ENCODE peak calls at places on chromosomes 16 and 17, in five cellular contexts. One of them, this sample, is unnamed.

GRCh38 chr17:66925811-66926500 is 38.6 kb upstream of the CACNG4 start:
- DNase-seq in PC-3: no peak
- DNase-seq in psoas muscle: no peak
- DNase-seq in cardiac muscle cell: no peak
- DNase-seq in heart left ventricle: no peak
- DNase-seq in this sample: no peak

GRCh38 chr17:6471531-6472465 is 27.5 kb downstream of the PIMREG start:
- DNase-seq in PC-3: peak; percentile 63
- DNase-seq in psoas muscle: no peak
- DNase-seq in cardiac muscle cell: no peak
- DNase-seq in heart left ventricle: no peak
- DNase-seq in this sample: no peak

GRCh38 chr17:31581022-31581483 is 189.6 kb downstream of the RAB11FIP4 start:
- DNase-seq in PC-3: peak; percentile 85
- DNase-seq in psoas muscle: peak; percentile 73
- DNase-seq in cardiac muscle cell: no peak
- DNase-seq in heart left ventricle: peak; percentile 89
- DNase-seq in this sample: peak; percentile 83

GRCh38 chr16:53055603-53056527 is 1.1 kb downstream of the CHD9 start:
- DNase-seq in PC-3: peak; percentile 28
- DNase-seq in psoas muscle: no peak
- DNase-seq in cardiac muscle cell: peak; percentile 48
- DNase-seq in heart left ventricle: peak; percentile 50
- DNase-seq in this sample: peak; percentile 26

GRCh38 chr16:12798846-12799245 is 4.8 kb downstream of the CPPED1 start:
- DNase-seq in PC-3: no peak
- DNase-seq in psoas muscle: no peak
- DNase-seq in cardiac muscle cell: no peak
- DNase-seq in heart left ventricle: no peak
- DNase-seq in this sample: no peak

GRCh38 chr16:67161595-67162058 is 1.9 kb downstream of the FBXL8 start:
- DNase-seq in PC-3: peak; percentile 41
- DNase-seq in psoas muscle: no peak
- DNase-seq in cardiac muscle cell: no peak
- DNase-seq in heart left ventricle: peak; percentile 82
- DNase-seq in this sample: no peak

GRCh38 chr16:88687254-88687576 is 908 bp upstream of the SNAI3 start:
- DNase-seq in PC-3: no peak
- DNase-seq in psoas muscle: no peak
- DNase-seq in cardiac muscle cell: no peak
- DNase-seq in heart left ventricle: no peak
- DNase-seq in this sample: no peak

GRCh38 chr17:63967953-63968352 is 4.8 kb downstream of the SCN4A start:
- DNase-seq in PC-3: no peak
- DNase-seq in psoas muscle: no peak
- DNase-seq in cardiac muscle cell: no peak
- DNase-seq in heart left ventricle: no peak
- DNase-seq in this sample: no peak

GRCh38 chr17:3935825-3936355 is 19.6 kb upstream of the P2RX1 start:
- DNase-seq in PC-3: peak; percentile 33
- DNase-seq in psoas muscle: no peak
- DNase-seq in cardiac muscle cell: no peak
- DNase-seq in heart left ventricle: no peak
- DNase-seq in this sample: no peak

GRCh38 chr16:75552951-75553350 is 3.1 kb downstream of the TMEM231 start:
- DNase-seq in PC-3: no peak
- DNase-seq in psoas muscle: no peak
- DNase-seq in cardiac muscle cell: no peak
- DNase-seq in heart left ventricle: no peak
- DNase-seq in this sample: no peak

GRCh38 chr17:67862614-67863217 is 37.4 kb downstream of the BPTF start:
- DNase-seq in PC-3: peak; percentile 21
- DNase-seq in psoas muscle: no peak
- DNase-seq in cardiac muscle cell: no peak
- DNase-seq in heart left ventricle: no peak
- DNase-seq in this sample: no peak

GRCh38 chr17:39012725-39013124 is 45.5 kb upstream of the FBXO47 start:
- DNase-seq in PC-3: no peak
- DNase-seq in psoas muscle: no peak
- DNase-seq in cardiac muscle cell: no peak
- DNase-seq in heart left ventricle: no peak
- DNase-seq in this sample: no peak

GRCh38 chr17:17539591-17539990 is 43.4 kb upstream of the RASD1 start:
- DNase-seq in PC-3: no peak
- DNase-seq in psoas muscle: peak; percentile 10
- DNase-seq in cardiac muscle cell: no peak
- DNase-seq in heart left ventricle: peak; percentile 18
- DNase-seq in this sample: no peak

GRCh38 chr16:85415196-85415988 is 197.7 kb upstream of the GSE1 start:
- DNase-seq in PC-3: no peak
- DNase-seq in psoas muscle: no peak
- DNase-seq in cardiac muscle cell: no peak
- DNase-seq in heart left ventricle: no peak
- DNase-seq in this sample: peak; percentile 47

GRCh38 chr17:2312736-2313135 is 9.0 kb downstream of the SRR start:
- DNase-seq in PC-3: no peak
- DNase-seq in psoas muscle: no peak
- DNase-seq in cardiac muscle cell: no peak
- DNase-seq in heart left ventricle: no peak
- DNase-seq in this sample: no peak

GRCh38 chr17:12605222-12605621 is 60.5 kb upstream of the MYOCD start:
- DNase-seq in PC-3: no peak
- DNase-seq in psoas muscle: no peak
- DNase-seq in cardiac muscle cell: no peak
- DNase-seq in heart left ventricle: no peak
- DNase-seq in this sample: no peak

GRCh38 chr17:781920-782731 is at the start of the genes GLOD4 and MRM3:
- DNase-seq in PC-3: peak; percentile 84
- DNase-seq in psoas muscle: peak; percentile 95
- DNase-seq in cardiac muscle cell: peak; percentile 91
- DNase-seq in heart left ventricle: peak; percentile 95
- DNase-seq in this sample: peak; percentile 81

GRCh38 chr17:45846223-45846622 is 1.5 kb downstream of the SPPL2C start:
- DNase-seq in PC-3: no peak
- DNase-seq in psoas muscle: no peak
- DNase-seq in cardiac muscle cell: no peak
- DNase-seq in heart left ventricle: no peak
- DNase-seq in this sample: no peak

GRCh38 chr16:82720414-82720813 is 93.6 kb downstream of the CDH13 start:
- DNase-seq in PC-3: no peak
- DNase-seq in psoas muscle: no peak
- DNase-seq in cardiac muscle cell: no peak
- DNase-seq in heart left ventricle: no peak
- DNase-seq in this sample: no peak

GRCh38 chr17:47066095-47066494 is 87.0 kb upstream of the RPRML start:
- DNase-seq in PC-3: no peak
- DNase-seq in psoas muscle: no peak
- DNase-seq in cardiac muscle cell: no peak
- DNase-seq in heart left ventricle: no peak
- DNase-seq in this sample: no peak

GRCh38 chr17:48550313-48551205 is 5.7 kb upstream of the HOXB2 start:
- DNase-seq in PC-3: no peak
- DNase-seq in psoas muscle: no peak
- DNase-seq in cardiac muscle cell: no peak
- DNase-seq in heart left ventricle: no peak
- DNase-seq in this sample: no peak

GRCh38 chr17:73414171-73414955 is 102.6 kb upstream of the CDC42EP4 start:
- DNase-seq in PC-3: no peak
- DNase-seq in psoas muscle: no peak
- DNase-seq in cardiac muscle cell: no peak
- DNase-seq in heart left ventricle: no peak
- DNase-seq in this sample: no peak

GRCh38 chr17:28737770-28738679 is 5.8 kb upstream of the TRAF4 start:
- DNase-seq in PC-3: no peak
- DNase-seq in psoas muscle: no peak
- DNase-seq in cardiac muscle cell: no peak
- DNase-seq in heart left ventricle: no peak
- DNase-seq in this sample: no peak

GRCh38 chr16:426115-426905 is 861 bp downstream of the RAB11FIP3 start:
- DNase-seq in PC-3: no peak
- DNase-seq in psoas muscle: peak; percentile 36
- DNase-seq in cardiac muscle cell: peak; percentile 30
- DNase-seq in heart left ventricle: no peak
- DNase-seq in this sample: no peak

GRCh38 chr17:39663688-39664580 is 1.2 kb upstream of the TCAP start:
- DNase-seq in PC-3: no peak
- DNase-seq in psoas muscle: no peak
- DNase-seq in cardiac muscle cell: no peak
- DNase-seq in heart left ventricle: peak; percentile 78
- DNase-seq in this sample: peak; percentile 37

GRCh38 chr16:81442220-81442908 is 2.2 kb upstream of the CMIP start:
- DNase-seq in PC-3: no peak
- DNase-seq in psoas muscle: no peak
- DNase-seq in cardiac muscle cell: no peak
- DNase-seq in heart left ventricle: no peak
- DNase-seq in this sample: no peak

GRCh38 chr17:12727881-12728280 is 61.4 kb upstream of the ARHGAP44 start:
- DNase-seq in PC-3: no peak
- DNase-seq in psoas muscle: no peak
- DNase-seq in cardiac muscle cell: no peak
- DNase-seq in heart left ventricle: no peak
- DNase-seq in this sample: no peak

GRCh38 chr16:67874147-67874771 is 1.4 kb downstream of the EDC4 start:
- DNase-seq in PC-3: no peak
- DNase-seq in psoas muscle: no peak
- DNase-seq in cardiac muscle cell: no peak
- DNase-seq in heart left ventricle: no peak
- DNase-seq in this sample: no peak

GRCh38 chr17:7323731-7324437 is 5.3 kb downstream of the NEURL4 start:
- DNase-seq in PC-3: peak; percentile 7
- DNase-seq in psoas muscle: peak; percentile 55
- DNase-seq in cardiac muscle cell: peak; percentile 53
- DNase-seq in heart left ventricle: no peak
- DNase-seq in this sample: peak; percentile 61

GRCh38 chr16:4419402-4419801 is 3.0 kb upstream of the CORO7 start:
- DNase-seq in PC-3: no peak
- DNase-seq in psoas muscle: no peak
- DNase-seq in cardiac muscle cell: no peak
- DNase-seq in heart left ventricle: no peak
- DNase-seq in this sample: no peak

GRCh38 chr17:29577009-29577777 is 8.7 kb downstream of the TP53I13 start:
- DNase-seq in PC-3: no peak
- DNase-seq in psoas muscle: no peak
- DNase-seq in cardiac muscle cell: no peak
- DNase-seq in heart left ventricle: peak; percentile 27
- DNase-seq in this sample: no peak

GRCh38 chr17:7835818-7836595 is 2.0 kb downstream of the KDM6B start:
- DNase-seq in PC-3: peak; percentile 34
- DNase-seq in psoas muscle: peak; percentile 71
- DNase-seq in cardiac muscle cell: no peak
- DNase-seq in heart left ventricle: peak; percentile 86
- DNase-seq in this sample: peak; percentile 68

GRCh38 chr17:78278139-78278741 is 46.8 kb downstream of the TMEM235 start:
- DNase-seq in PC-3: no peak
- DNase-seq in psoas muscle: peak; percentile 41
- DNase-seq in cardiac muscle cell: no peak
- DNase-seq in heart left ventricle: no peak
- DNase-seq in this sample: no peak

GRCh38 chr17:18235743-18236256 is 10.4 kb downstream of the LLGL1 start:
- DNase-seq in PC-3: peak; percentile 72
- DNase-seq in psoas muscle: peak; percentile 48
- DNase-seq in cardiac muscle cell: no peak
- DNase-seq in heart left ventricle: no peak
- DNase-seq in this sample: no peak

GRCh38 chr17:37259030-37259735 is 116.6 kb upstream of the C17orf78 start:
- DNase-seq in PC-3: no peak
- DNase-seq in psoas muscle: no peak
- DNase-seq in cardiac muscle cell: no peak
- DNase-seq in heart left ventricle: no peak
- DNase-seq in this sample: no peak
- H3K36me3 ChIP-seq in PC-3: peaks cover 32% of the 10 kb centered on the region
- H3K36me3 ChIP-seq in psoas muscle: no peaks in the 10 kb centered on the region
- H3K36me3 ChIP-seq in cardiac muscle cell: peaks cover 35% of the 10 kb centered on the region
- H3K36me3 ChIP-seq in heart left ventricle: peaks cover 21% of the 10 kb centered on the region
- H3K36me3 ChIP-seq in this sample: peaks cover 71% of the 10 kb centered on the region

GRCh38 chr17:76148015-76148326 is 6.9 kb upstream of the FOXJ1 start:
- DNase-seq in PC-3: no peak
- DNase-seq in psoas muscle: no peak
- DNase-seq in cardiac muscle cell: no peak
- DNase-seq in heart left ventricle: no peak
- DNase-seq in this sample: no peak
- TF ChIP-seq CTCF in PC-3: peak; percentile 4
- TF ChIP-seq CTCF in psoas muscle: no peak
- TF ChIP-seq CTCF in cardiac muscle cell: no peak
- TF ChIP-seq CTCF in heart left ventricle: no peak
- TF ChIP-seq CTCF in this sample: no peak

GRCh38 chr16:50889746-50890145 is 147.9 kb downstream of the CYLD start:
- DNase-seq in PC-3: no peak
- DNase-seq in psoas muscle: no peak
- DNase-seq in cardiac muscle cell: no peak
- DNase-seq in heart left ventricle: no peak
- DNase-seq in this sample: no peak
- H3K27me3 ChIP-seq in PC-3: peaks cover 5% of the 10 kb centered on the region
- H3K27me3 ChIP-seq in psoas muscle: no peaks in the 10 kb centered on the region
- H3K27me3 ChIP-seq in cardiac muscle cell: peaks cover 4% of the 10 kb centered on the region
- H3K27me3 ChIP-seq in heart left ventricle: no peaks in the 10 kb centered on the region
- H3K27me3 ChIP-seq in this sample: no peaks in the 10 kb centered on the region

GRCh38 chr16:2976673-2977072 is 3.6 kb downstream of the PKMYT1 start:
- DNase-seq in PC-3: no peak
- DNase-seq in psoas muscle: no peak
- DNase-seq in cardiac muscle cell: no peak
- DNase-seq in heart left ventricle: no peak
- DNase-seq in this sample: no peak

GRCh38 chr16:2974319-2975056 is 5.3 kb downstream of the PAQR4 start:
- DNase-seq in PC-3: no peak
- DNase-seq in psoas muscle: no peak
- DNase-seq in cardiac muscle cell: no peak
- DNase-seq in heart left ventricle: no peak
- DNase-seq in this sample: no peak

GRCh38 chr16:2976201-2976600 is 4.0 kb downstream of the PKMYT1 start:
- DNase-seq in PC-3: no peak
- DNase-seq in psoas muscle: no peak
- DNase-seq in cardiac muscle cell: no peak
- DNase-seq in heart left ventricle: no peak
- DNase-seq in this sample: no peak

GRCh38 chr16:2973605-2974318 is 4.6 kb downstream of the PAQR4 start:
- DNase-seq in PC-3: no peak
- DNase-seq in psoas muscle: no peak
- DNase-seq in cardiac muscle cell: no peak
- DNase-seq in heart left ventricle: no peak
- DNase-seq in this sample: no peak

GRCh38 chr16:2975161-2975795 is 5.0 kb downstream of the PKMYT1 start:
- DNase-seq in PC-3: no peak
- DNase-seq in psoas muscle: no peak
- DNase-seq in cardiac muscle cell: no peak
- DNase-seq in heart left ventricle: no peak
- DNase-seq in this sample: no peak
- H3K36me3 ChIP-seq in PC-3: peaks cover 6% of the 10 kb centered on the region
- H3K36me3 ChIP-seq in psoas muscle: no peaks in the 10 kb centered on the region
- H3K36me3 ChIP-seq in cardiac muscle cell: no peaks in the 10 kb centered on the region
- H3K36me3 ChIP-seq in heart left ventricle: no peaks in the 10 kb centered on the region
- H3K36me3 ChIP-seq in this sample: peaks cover 75% of the 10 kb centered on the region

GRCh38 chr17:58121925-58122324 is 26.3 kb upstream of the OR4D1 start:
- DNase-seq in PC-3: peak; percentile 77
- DNase-seq in psoas muscle: no peak
- DNase-seq in cardiac muscle cell: no peak
- DNase-seq in heart left ventricle: no peak
- DNase-seq in this sample: peak; percentile 23
- TF ChIP-seq CTCF in PC-3: peak; percentile 72
- TF ChIP-seq CTCF in psoas muscle: no peak
- TF ChIP-seq CTCF in cardiac muscle cell: peak; percentile 20
- TF ChIP-seq CTCF in heart left ventricle: no peak
- TF ChIP-seq CTCF in this sample: peak; percentile 60